ENCODE peak calls at places on chromosome 13, in five cellular contexts. W is H9, P is H1, H is mesenchymal stem cell, B is neuronal stem cell. Z is an unnamed sample.
A peak's percentile ranks its signal among the peaks of the same experiment; 100 is the strongest.

GRCh38 chr13:35343417-35343816 is 133.1 kb downstream of the MAB21L1 start:
- DNase-seq in W (no peak), P (no peak), H (no peak), B (no peak), Z (no peak)

GRCh38 chr13:43846496-43846895 is 33.0 kb downstream of the CCDC122 start:
- DNase-seq in W (no peak), P (no peak), H (peak; percentile 86), B (no peak), Z (peak; percentile 3)

GRCh38 chr13:89003656-89004055 is 1332.5 kb downstream of the SLITRK5 start:
- DNase-seq in W (no peak), P (no peak), H (no peak), B (no peak), Z (no peak)

GRCh38 chr13:44231786-44232516 is 141.7 kb upstream of the SERP2 start:
- DNase-seq in W (peak; percentile 89), P (peak; percentile 80), H (peak; percentile 97), B (peak; percentile 9), Z (peak; percentile 97)

GRCh38 chr13:113562085-113562749 is 22.3 kb upstream of the TFDP1 start:
- DNase-seq in W (peak; percentile 87), P (peak; percentile 46), H (peak; percentile 76), B (peak; percentile 65), Z (peak; percentile 67)

GRCh38 chr13:43303040-43303729 is 279.8 kb downstream of the DNAJC15 start:
- DNase-seq in W (peak; percentile 73), P (peak; percentile 38), H (peak; percentile 69), B (peak; percentile 42), Z (peak; percentile 37)

GRCh38 chr13:32905063-32905863 is 111.0 kb upstream of the KL start:
- DNase-seq in W (no peak), P (no peak), H (no peak), B (no peak), Z (no peak)

GRCh38 chr13:78602561-78603239 is 652 bp downstream of the POU4F1 start:
- DNase-seq in W (peak; percentile 50), P (no peak), H (no peak), B (peak; percentile 23), Z (no peak)

GRCh38 chr13:112685856-112686255 is 4.0 kb upstream of the ATP11A start:
- DNase-seq in W (peak; percentile 7), P (no peak), H (no peak), B (no peak), Z (peak; percentile 69)

GRCh38 chr13:97359181-97360057 is 74.5 kb upstream of the RAP2A start:
- DNase-seq in W (peak; percentile 61), P (no peak), H (peak; percentile 93), B (peak; percentile 68), Z (peak; percentile 94)

GRCh38 chr13:113623491-113624234 is 34.3 kb downstream of the ATP4B start:
- DNase-seq in W (no peak), P (no peak), H (peak; percentile 40), B (no peak), Z (no peak)

GRCh38 chr13:113299951-113300350 is 2.9 kb downstream of the LAMP1 start:
- DNase-seq in W (no peak), P (no peak), H (peak; percentile 33), B (no peak), Z (peak; percentile 14)

GRCh38 chr13:101946411-101946810 is 455.4 kb downstream of the FGF14 start:
- DNase-seq in W (no peak), P (no peak), H (no peak), B (no peak), Z (no peak)

GRCh38 chr13:72458701-72459100 is 268.7 kb downstream of the MZT1 start:
- DNase-seq in W (no peak), P (no peak), H (peak; percentile 35), B (no peak), Z (no peak)

GRCh38 chr13:34469212-34469983 is 472.7 kb upstream of the NBEA start:
- DNase-seq in W (no peak), P (no peak), H (peak; percentile 13), B (no peak), Z (no peak)

GRCh38 chr13:99442273-99442895 is 58.9 kb upstream of the TM9SF2 start:
- DNase-seq in W (no peak), P (no peak), H (peak; percentile 51), B (peak; percentile 32), Z (peak; percentile 85)

GRCh38 chr13:97367427-97367826 is 66.5 kb upstream of the RAP2A start:
- DNase-seq in W (no peak), P (no peak), H (peak; percentile 86), B (peak; percentile 40), Z (peak; percentile 67)

DNA sequence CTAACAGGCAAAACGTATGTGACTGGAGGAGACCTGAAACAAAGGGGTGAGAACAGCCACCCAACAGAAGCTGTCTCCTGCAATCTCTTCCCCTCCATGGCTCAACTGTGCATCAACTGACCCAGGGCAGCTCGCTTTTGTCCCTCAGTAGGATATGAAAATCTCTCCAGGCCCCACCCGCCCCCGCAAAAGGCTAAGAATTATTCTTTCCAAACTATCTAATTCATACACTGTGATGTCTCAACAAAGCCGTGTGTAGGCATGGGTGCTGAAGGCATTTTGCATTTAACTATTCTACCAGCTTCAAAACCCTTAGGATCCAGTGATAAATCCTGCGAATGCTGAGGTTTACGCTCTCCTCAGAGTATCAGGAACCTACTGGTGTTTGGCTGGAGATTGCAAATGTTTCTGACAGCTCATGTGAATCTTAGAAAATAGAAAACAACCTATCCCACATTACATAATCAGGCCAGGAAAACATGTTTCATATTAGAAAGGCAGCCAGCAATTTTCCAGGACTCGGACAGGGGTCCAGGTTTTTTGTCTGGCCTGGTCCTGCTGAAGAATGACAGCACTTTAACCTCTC is 17.4 kb downstream of the DHRS12 start:
- DNase-seq in W (no peak), P (no peak), H (no peak), B (no peak), Z (no peak)
- H2BK12ac ChIP-seq in W (no peak overlapping the region), P (no peak overlapping the region), H (no peak overlapping the region), B (no peak overlapping the region), Z (no peak overlapping the region)

DNA sequence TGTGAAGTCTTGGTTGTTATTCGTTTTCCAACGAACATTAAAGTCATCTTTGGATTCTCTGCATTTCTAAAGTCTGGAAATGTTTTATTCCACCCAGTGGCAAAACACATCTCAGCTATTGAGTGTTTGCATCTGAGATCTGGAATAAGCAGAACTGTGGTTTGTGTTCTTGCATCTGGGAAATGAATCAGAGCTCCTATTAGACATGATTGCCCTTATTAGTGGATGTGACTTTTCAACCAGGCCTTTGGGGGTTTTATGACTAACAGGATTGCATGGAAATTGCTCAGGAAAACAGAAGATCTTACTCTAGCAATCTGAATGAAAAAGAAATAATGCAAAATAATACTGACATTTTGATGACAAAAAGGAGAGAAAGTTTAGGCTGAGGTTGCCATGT is 488.8 kb downstream of the IRS2 start:
- DNase-seq in W (no peak), P (no peak), H (peak; percentile 59), B (no peak), Z (no peak)
- H2BK12ac ChIP-seq in W (no peak overlapping the region), P (no peak overlapping the region), H (no peak overlapping the region), B (no peak overlapping the region), Z (no peak overlapping the region)

GRCh38 chr13:106599875-106600797 is 32.2 kb upstream of the ARGLU1 start:
- DNase-seq in W (no peak), P (no peak), H (peak; percentile 65), B (no peak), Z (no peak)
- H2BK12ac ChIP-seq in W (no peak overlapping the region), P (no peak overlapping the region), H (no peak overlapping the region), B (no peak overlapping the region), Z (no peak overlapping the region)

GRCh38 chr13:74657765-74658164 is 523.6 kb upstream of the KLF12 start:
- DNase-seq in W (no peak), P (no peak), H (no peak), B (no peak), Z (no peak)
- H2BK12ac ChIP-seq in W (no peak overlapping the region), P (no peak overlapping the region), H (no peak overlapping the region), B (no peak overlapping the region), Z (no peak overlapping the region)

DNA sequence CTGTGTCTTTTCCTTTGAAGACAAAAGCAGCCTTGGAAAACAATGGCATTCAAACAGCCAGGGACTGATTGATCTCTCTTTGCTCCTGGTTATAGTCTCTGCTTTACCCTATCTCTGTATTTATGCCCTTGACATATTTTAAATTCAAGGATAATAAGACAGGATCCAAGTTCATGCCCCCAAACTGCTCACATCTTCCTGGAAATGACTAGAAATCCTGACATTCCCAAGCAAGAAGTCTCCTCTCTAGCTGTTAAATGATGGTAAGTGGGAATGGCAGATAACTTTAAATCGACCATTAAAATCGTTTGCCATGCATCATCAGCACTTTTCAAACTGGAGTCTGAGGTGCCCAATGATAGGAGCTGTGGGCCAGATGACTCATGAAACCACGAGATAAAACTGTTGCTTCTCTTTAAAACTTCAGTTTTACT is 435.6 kb downstream of the FOXO1 start:
- DNase-seq in W (no peak), P (no peak), H (peak; percentile 73), B (no peak), Z (no peak)
- H2BK12ac ChIP-seq in W (no peak overlapping the region), P (no peak overlapping the region), H (no peak overlapping the region), B (no peak overlapping the region), Z (no peak overlapping the region)

GRCh38 chr13:20118268-20119140 is 42.3 kb downstream of the GJA3 start:
- DNase-seq in W (peak; percentile 70), P (no peak), H (peak; percentile 48), B (no peak), Z (peak; percentile 45)

GRCh38 chr13:20121154-20121515 is 39.7 kb downstream of the GJA3 start:
- DNase-seq in W (no peak), P (no peak), H (no peak), B (no peak), Z (no peak)

GRCh38 chr13:20119960-20120359 is 40.9 kb downstream of the GJA3 start:
- DNase-seq in W (no peak), P (no peak), H (no peak), B (no peak), Z (no peak)

GRCh38 chr13:20114066-20114465 is 46.8 kb downstream of the GJA3 start:
- DNase-seq in W (no peak), P (no peak), H (no peak), B (no peak), Z (no peak)

DNA sequence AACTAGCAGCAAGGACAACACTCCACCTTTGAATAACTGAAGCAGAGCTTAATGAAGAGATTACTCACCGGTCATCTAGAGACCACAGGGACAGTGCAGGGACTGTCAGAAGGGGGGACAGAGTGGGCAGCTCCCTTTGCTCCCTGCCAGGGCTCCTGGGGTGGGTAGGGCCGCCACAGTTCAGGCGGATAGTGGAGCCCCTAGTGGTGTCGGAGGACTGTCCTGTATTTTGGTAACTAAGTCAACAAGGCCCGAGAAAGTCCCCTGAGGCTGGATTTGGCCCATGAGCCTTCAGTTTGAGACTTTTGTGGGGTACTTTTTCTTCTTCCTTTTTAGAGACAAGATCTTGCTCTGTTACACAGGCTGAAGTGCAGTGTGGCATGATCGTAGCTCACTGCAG is 44.6 kb downstream of the GJA3 start:
- DNase-seq in W (no peak), P (no peak), H (no peak), B (no peak), Z (no peak)
- H2BK12ac ChIP-seq in W (no peak overlapping the region), P (no peak overlapping the region), H (no peak overlapping the region), B (no peak overlapping the region), Z (no peak overlapping the region)

GRCh38 chr13:45584816-45585215 is 30.7 kb downstream of the ERICH6B start:
- DNase-seq in W (peak; percentile 43), P (no peak), H (peak; percentile 6), B (no peak), Z (peak; percentile 39)

GRCh38 chr13:45592758-45593157 is 22.8 kb downstream of the ERICH6B start:
- DNase-seq in W (no peak), P (no peak), H (no peak), B (no peak), Z (no peak)

GRCh38 chr13:45582533-45583076 is 32.9 kb downstream of the ERICH6B start:
- DNase-seq in W (no peak), P (no peak), H (no peak), B (no peak), Z (no peak)

GRCh38 chr13:45587897-45588296 is 27.6 kb downstream of the ERICH6B start:
- DNase-seq in W (no peak), P (no peak), H (no peak), B (no peak), Z (no peak)
- H2BK12ac ChIP-seq in W (no peak overlapping the region), P (no peak overlapping the region), H (no peak overlapping the region), B (no peak overlapping the region), Z (no peak overlapping the region)

GRCh38 chr13:25761041-25761440 is 290.8 kb downstream of the SHISA2 start:
- DNase-seq in W (no peak), P (no peak), H (no peak), B (no peak), Z (peak; percentile 67)
- H2BK12ac ChIP-seq in W (no peak overlapping the region), P (no peak overlapping the region), H (no peak overlapping the region), B (no peak overlapping the region), Z (no peak overlapping the region)

Z was measured in trophoblast cell.